ENCODE peak calls at places on chromosomes 16 and 17, in six cellular contexts. X is germinal center; K is stimulated activated CD8-positive, alpha-beta memory T cell treated with anti-CD3 and anti-CD28 coated beads, Interleukin-15, amount 100 ng/mL, for 1 hour; Q is AG09319; G is AG04450; C is WTC11. W is an unnamed sample.

GRCh38 chr16:14268073-14268472 is 197.0 kb downstream of the MRTFB start:
- DNase-seq in X (no peak), K (no peak), Q (no peak), G (no peak), C (no peak), W (no peak)

GRCh38 chr17:19269641-19270040 is 32.5 kb downstream of the EPN2 start:
- DNase-seq in X (no peak), K (no peak), Q (no peak), G (no peak), C (no peak), W (no peak)

GRCh38 chr17:29589524-29590260 is at the start of gene GIT1:
- DNase-seq in X (peak; percentile 93), K (peak; percentile 58), Q (peak; percentile 54), G (no peak), C (peak; percentile 79), W (peak; percentile 76)

GRCh38 chr17:29051731-29052130 is 8.8 kb downstream of the PIPOX start:
- DNase-seq in X (no peak), K (no peak), Q (no peak), G (no peak), C (no peak), W (no peak)

GRCh38 chr16:59385953-59386352 is 651.8 kb upstream of the GOT2 start:
- DNase-seq in X (no peak), K (no peak), Q (peak; percentile 67), G (no peak), C (no peak), W (peak; percentile 90)

GRCh38 chr17:63546308-63547082 is 3.8 kb upstream of the DCAF7 start:
- DNase-seq in X (no peak), K (no peak), Q (no peak), G (no peak), C (no peak), W (no peak)

GRCh38 chr16:15751940-15752339 is 101.9 kb downstream of the NDE1 start:
- DNase-seq in X (no peak), K (no peak), Q (no peak), G (no peak), C (no peak), W (no peak)

GRCh38 chr16:8673611-8674412 is 605 bp upstream of the ABAT start:
- DNase-seq in X (no peak), K (no peak), Q (no peak), G (no peak), C (no peak), W (no peak)

GRCh38 chr17:50022463-50023130 is 27.6 kb upstream of the DLX3 start:
- DNase-seq in X (no peak), K (no peak), Q (no peak), G (no peak), C (no peak), W (no peak)

GRCh38 chr17:47708864-47709541 is 15.0 kb downstream of the TBKBP1 start:
- DNase-seq in X (no peak), K (no peak), Q (no peak), G (no peak), C (peak; percentile 49), W (no peak)

GRCh38 chr17:44543213-44543904 is 13.9 kb upstream of the FZD2 start:
- DNase-seq in X (no peak), K (no peak), Q (peak; percentile 70), G (peak; percentile 88), C (peak; percentile 85), W (no peak)

GRCh38 chr16:30394603-30395154 is 541 bp upstream of the ZNF48 start:
- DNase-seq in X (no peak), K (no peak), Q (no peak), G (no peak), C (no peak), W (no peak)

GRCh38 chr16:83891742-83892141 is 7.2 kb upstream of the MLYCD start:
- DNase-seq in X (no peak), K (no peak), Q (no peak), G (no peak), C (no peak), W (no peak)

GRCh38 chr17:56913867-56914640 is at the start of gene TRIM25:
- DNase-seq in X (peak; percentile 93), K (peak; percentile 81), Q (peak; percentile 71), G (peak; percentile 55), C (peak; percentile 84), W (peak; percentile 73)

GRCh38 chr17:45107286-45107685 is 25.0 kb downstream of the PLCD3 start:
- DNase-seq in X (no peak), K (no peak), Q (no peak), G (no peak), C (no peak), W (no peak)

GRCh38 chr17:74917430-74917829 is 5.6 kb downstream of the USH1G start:
- DNase-seq in X (no peak), K (no peak), Q (no peak), G (no peak), C (peak; percentile 10), W (no peak)

GRCh38 chr17:36851230-36851629 is 86.0 kb upstream of the LHX1 start:
- DNase-seq in X (no peak), K (no peak), Q (no peak), G (no peak), C (no peak), W (no peak)

GRCh38 chr17:68355093-68355492 is 63.8 kb downstream of the ARSG start:
- DNase-seq in X (no peak), K (no peak), Q (no peak), G (no peak), C (no peak), W (no peak)

GRCh38 chr16:27313422-27314160 is at the start of gene IL4R:
- DNase-seq in X (peak; percentile 69), K (no peak), Q (no peak), G (peak; percentile 38), C (peak; percentile 58), W (peak; percentile 73)

GRCh38 chr17:73342057-73342522 is 30.3 kb upstream of the CDC42EP4 start:
- DNase-seq in X (no peak), K (no peak), Q (peak; percentile 84), G (no peak), C (peak; percentile 75), W (no peak)

GRCh38 chr16:3095869-3096268 is 3.2 kb downstream of the ZSCAN10 start:
- DNase-seq in X (peak; percentile 88), K (no peak), Q (no peak), G (no peak), C (no peak), W (no peak)

GRCh38 chr17:48160177-48160967 is 52.8 kb downstream of the SNX11 start:
- DNase-seq in X (no peak), K (no peak), Q (no peak), G (no peak), C (peak; percentile 60), W (no peak)

GRCh38 chr17:55386931-55387330 is 34.7 kb downstream of the MMD start:
- DNase-seq in X (no peak), K (no peak), Q (no peak), G (no peak), C (no peak), W (no peak)

W was measured in stromal cell of bone marrow.